ENCODE peak calls at places on chromosome 3, in ten cellular contexts. K is stomach, A is GM06990, R is PC-3, Y is fibroblast of mammary gland, W is neuronal stem cell, E is small intestine, F is GM12865, T is foreskin fibroblast, Z is GM23338. P is an unnamed sample.

GRCh38 chr3:46417841-46418611 is 11.0 kb downstream of the CCRL2 start:
- DNase-seq in K (no peak), Y (no peak), F (no peak), E (no peak), T (no peak), A (no peak), Z (peak), R (no peak), W (no peak), P (no peak)

GRCh38 chr3:141439589-141439988 is 47.2 kb upstream of the RASA2 start:
- DNase-seq in K (no peak), A (no peak), Z (no peak), R (no peak), F (no peak), Y (no peak), W (no peak), T (no peak), E (no peak), P (no peak)

GRCh38 chr3:32584660-32585059 is 14.0 kb upstream of the DYNC1LI1 start:
- DNase-seq in F (no peak), K (no peak), Y (no peak), W (no peak), E (no peak), T (no peak), R (no peak), A (no peak), Z (no peak), P (no peak)

GRCh38 chr3:52533623-52534280 is at the start of gene NT5DC2:
- DNase-seq in Z (peak), K (peak), E (peak), F (peak), Y (peak), T (peak), W (peak), R (peak), A (peak), P (peak)

GRCh38 chr3:14142567-14143270 is 17.9 kb downstream of the TMEM43 start:
- DNase-seq in F (no peak), T (no peak), A (no peak), Y (no peak), K (no peak), R (no peak), Z (no peak), W (no peak), E (no peak), P (peak)

GRCh38 chr3:9067352-9067975 is 104.2 kb upstream of the RAD18 start:
- DNase-seq in Z (peak), W (peak), Y (peak), R (peak), F (peak), A (no peak), T (peak), E (peak), K (peak), P (peak)

GRCh38 chr3:108441081-108441507 is 69.3 kb downstream of the MYH15 start:
- DNase-seq in E (no peak), Z (peak), F (no peak), W (peak), A (no peak), Y (peak), R (no peak), K (no peak), T (peak), P (no peak)

GRCh38 chr3:13404625-13405452 is 15.3 kb downstream of the NUP210 start:
- DNase-seq in K (no peak), E (no peak), A (no peak), Y (no peak), F (no peak), Z (no peak), T (no peak), W (no peak), R (no peak), P (no peak)

GRCh38 chr3:131738095-131738494 is 235.3 kb upstream of the MRPL3 start:
- DNase-seq in T (no peak), K (no peak), R (no peak), E (no peak), Z (no peak), Y (no peak), W (no peak), A (no peak), F (no peak), P (no peak)

GRCh38 chr3:176174060-176174459 is 1023.2 kb downstream of the TBL1XR1 start:
- DNase-seq in K (no peak), Y (no peak), F (no peak), T (no peak), W (no peak), E (no peak), Z (no peak), A (no peak), R (peak), P (no peak)

GRCh38 chr3:53733433-53733832 is 112.8 kb downstream of the CHDH start:
- DNase-seq in F (no peak), E (no peak), Y (no peak), T (no peak), Z (no peak), A (no peak), W (no peak), K (no peak), R (no peak), P (no peak)

GRCh38 chr3:53890726-53891499 is 746 bp downstream of the SELENOK start:
- DNase-seq in F (peak), E (peak), T (peak), Z (peak), K (peak), A (no peak), W (no peak), R (peak), Y (peak), P (peak)

GRCh38 chr3:125498630-125499029 is 21.4 kb downstream of the SNX4 start:
- DNase-seq in K (no peak), W (no peak), F (no peak), R (no peak), A (no peak), T (no peak), E (no peak), Z (no peak), Y (no peak), P (no peak)

GRCh38 chr3:182455011-182455410 is 338.3 kb upstream of the ATP11B start:
- DNase-seq in Y (no peak), F (no peak), R (no peak), A (no peak), T (no peak), W (no peak), K (no peak), Z (no peak), E (no peak), P (no peak)

GRCh38 chr3:174862101-174862500 is 3.0 kb downstream of the NAALADL2 start:
- DNase-seq in Z (peak), W (no peak), F (peak), Y (peak), A (no peak), E (peak), R (peak), T (no peak), K (peak), P (no peak)

GRCh38 chr3:88137836-88138235 is 11.9 kb upstream of the C3orf38 start:
- DNase-seq in E (no peak), K (no peak), W (no peak), F (no peak), R (no peak), Y (peak), T (peak), Z (no peak), A (no peak), P (no peak)

GRCh38 chr3:194089357-194090177 is 46.4 kb upstream of the HES1 start:
- DNase-seq in R (peak), W (peak), T (peak), F (no peak), Z (peak), A (peak), E (no peak), K (peak), Y (peak), P (no peak)

GRCh38 chr3:42025388-42026138 is 63.7 kb upstream of the ULK4 start:
- DNase-seq in F (peak), Y (peak), A (no peak), R (peak), T (peak), E (peak), W (peak), Z (peak), K (peak), P (no peak)

GRCh38 chr3:41126961-41127360 is 72.3 kb upstream of the CTNNB1 start:
- DNase-seq in Z (no peak), Y (no peak), W (no peak), A (no peak), R (no peak), E (no peak), T (no peak), F (no peak), K (no peak), P (no peak)

GRCh38 chr3:170622369-170623159 is 36.7 kb upstream of the SLC7A14 start:
- DNase-seq in K (no peak), A (no peak), Y (peak), W (no peak), T (peak), R (no peak), E (no peak), F (peak), Z (no peak), P (no peak)

GRCh38 chr3:42961633-42962032 is 17.5 kb upstream of the GASK1A start:
- DNase-seq in E (peak), A (no peak), Z (peak), R (peak), K (peak), W (peak), Y (peak), F (peak), T (peak), P (peak)

GRCh38 chr3:196994056-196994455 is 25.4 kb upstream of the PIGZ start:
- DNase-seq in K (no peak), R (no peak), T (no peak), F (no peak), W (no peak), A (no peak), Y (no peak), E (no peak), Z (no peak), P (no peak)

GRCh38 chr3:14137004-14137403 is 12.2 kb downstream of the TMEM43 start:
- DNase-seq in W (no peak), Z (no peak), T (peak), R (peak), E (peak), F (no peak), Y (no peak), A (no peak), K (peak), P (no peak)

GRCh38 chr3:151552589-151552988 is 91.7 kb upstream of the IGSF10 start:
- DNase-seq in E (no peak), T (no peak), Z (no peak), A (no peak), F (no peak), Y (no peak), R (no peak), K (no peak), W (no peak), P (no peak)

GRCh38 chr3:4797201-4797600 is 182.0 kb upstream of the BHLHE40 start:
- DNase-seq in T (no peak), R (no peak), F (no peak), Y (no peak), K (no peak), A (no peak), E (no peak), W (no peak), Z (no peak), P (no peak)

GRCh38 chr3:52083556-52084087 is 27.3 kb upstream of the DUSP7 start:
- DNase-seq in R (no peak), K (no peak), Z (no peak), T (no peak), E (no peak), Y (no peak), F (no peak), W (no peak), A (no peak), P (no peak)

GRCh38 chr3:108202080-108202479 is 20.1 kb downstream of the IFT57 start:
- DNase-seq in T (peak), E (no peak), R (no peak), K (no peak), F (peak), W (no peak), Z (no peak), Y (peak), A (no peak), P (no peak)

GRCh38 chr3:16137044-16137443 is 37.4 kb upstream of the GALNT15 start:
- DNase-seq in Z (no peak), K (no peak), W (no peak), Y (no peak), F (no peak), R (no peak), A (no peak), T (no peak), E (no peak), P (no peak)

GRCh38 chr3:146111337-146111736 is 49.6 kb downstream of the PLOD2 start:
- DNase-seq in A (no peak), W (no peak), Z (no peak), T (no peak), Y (no peak), K (no peak), E (no peak), F (no peak), R (no peak), P (no peak)

DNA sequence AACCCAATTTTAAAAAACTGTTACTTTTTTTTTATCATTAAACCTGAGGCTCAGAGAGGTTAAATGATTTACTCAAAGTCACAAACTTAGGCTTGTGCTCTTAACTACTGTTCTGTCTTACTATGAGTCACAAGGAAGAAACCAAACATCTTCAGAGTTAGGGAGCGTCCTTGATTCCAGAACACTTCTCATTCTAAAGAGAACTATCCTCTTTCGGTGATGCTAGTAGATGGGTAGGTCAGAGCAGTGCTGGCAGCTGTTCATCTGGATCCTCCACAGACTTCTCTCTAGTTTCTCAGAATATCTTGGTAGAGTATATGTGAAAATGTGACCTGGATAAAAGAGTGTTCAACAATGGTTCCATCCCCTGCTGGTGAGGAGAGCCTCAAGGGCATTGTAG is 3.3 kb downstream of the ARL6IP5 start:
- DNase-seq in E (peak), Z (no peak), K (no peak), W (no peak), T (peak), F (peak), Y (peak), A (no peak), R (peak), P (no peak)
- H3K4me3 ChIP-seq in E (no peak), Z (no peak), K (no peak), W (no peak), T (no peak), F (peak), Y (peak), A (peak), R (no peak), P (no peak)

GRCh38 chr3:113129168-113129567 is 82.2 kb upstream of the BOC start:
- DNase-seq in A (no peak), E (no peak), F (no peak), R (no peak), W (no peak), Z (no peak), Y (peak), T (no peak), K (no peak), P (no peak)
- H3K4me3 ChIP-seq in A (no peak), E (no peak), F (no peak), R (no peak), W (no peak), Z (no peak), Y (no peak), T (no peak), K (no peak), P (no peak)

GRCh38 chr3:111591555-111591954 is 3.6 kb downstream of the ZBED2 start:
- DNase-seq in E (no peak), W (no peak), Z (no peak), K (no peak), Y (no peak), T (no peak), A (no peak), R (peak), F (no peak), P (no peak)

GRCh38 chr3:111590096-111590491 is 5.1 kb downstream of the ZBED2 start:
- DNase-seq in E (no peak), F (no peak), A (no peak), W (no peak), Y (no peak), R (peak), T (no peak), Z (peak), K (no peak), P (no peak)

GRCh38 chr3:111593666-111594065 is 1.5 kb downstream of the ZBED2 start:
- DNase-seq in F (no peak), A (no peak), T (no peak), W (no peak), Z (no peak), R (no peak), K (no peak), E (no peak), Y (no peak), P (no peak)

GRCh38 chr3:111592941-111593340 is 2.2 kb downstream of the ZBED2 start:
- DNase-seq in Z (no peak), R (no peak), Y (no peak), T (peak), K (no peak), W (no peak), E (no peak), F (no peak), A (no peak), P (no peak)

DNA sequence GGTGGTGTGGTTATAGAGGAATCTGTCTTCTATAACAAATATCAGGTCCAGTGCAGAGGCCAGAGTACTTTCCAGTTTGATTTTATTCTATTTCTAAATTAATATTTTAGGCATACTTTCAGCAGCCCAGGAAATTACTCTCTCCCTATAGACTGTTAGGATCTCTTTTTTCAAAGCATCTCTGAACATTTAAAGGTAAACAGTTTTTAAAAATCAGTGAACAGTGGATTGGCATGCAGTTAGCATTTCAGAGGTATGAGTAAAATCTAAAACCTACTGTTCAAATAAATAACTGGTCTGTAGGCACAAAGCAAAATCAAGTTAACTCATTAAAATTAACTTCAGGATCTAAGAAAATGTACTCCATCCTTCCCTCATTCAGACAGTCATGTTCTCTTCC is 3.0 kb downstream of the ZBED2 start:
- DNase-seq in Z (no peak), Y (no peak), W (no peak), T (peak), R (peak), E (no peak), A (no peak), F (no peak), K (no peak), P (no peak)
- H3K4me3 ChIP-seq in Z (no peak), Y (no peak), W (no peak), T (no peak), R (no peak), E (no peak), A (no peak), F (no peak), K (no peak), P (no peak)

DNA sequence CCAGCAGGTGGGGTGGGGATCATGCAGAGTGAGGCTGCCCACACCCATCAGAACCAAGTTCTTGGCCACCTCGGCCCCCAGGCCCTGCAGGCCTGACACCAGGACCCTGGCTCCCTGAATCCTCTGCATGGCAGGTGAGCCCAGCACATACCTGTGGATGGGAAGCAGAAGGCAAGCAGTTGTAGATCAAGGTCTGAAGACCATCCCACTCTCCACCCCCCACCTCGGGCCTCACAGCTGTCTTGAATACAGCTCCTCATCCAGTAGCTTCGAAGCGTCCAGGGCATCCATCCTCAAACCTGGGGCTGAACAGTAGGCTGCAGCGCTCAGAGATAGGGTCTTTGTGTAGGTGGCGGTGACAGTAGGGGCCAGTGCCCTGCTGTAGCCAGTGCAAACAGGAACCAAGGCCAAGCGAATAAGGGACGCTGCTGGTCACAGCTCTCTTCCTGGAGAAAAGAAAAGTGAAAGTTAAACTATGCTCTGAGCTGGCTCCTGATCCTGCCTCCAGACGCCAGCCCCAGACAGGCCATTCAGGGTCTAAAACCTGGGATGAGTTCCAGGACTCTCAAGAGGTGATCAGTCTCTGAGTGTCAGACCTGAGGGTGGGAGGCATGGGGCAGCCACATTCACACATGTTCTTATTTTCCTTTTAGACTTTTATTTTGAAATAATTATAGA is at the start of gene UBA7:
- DNase-seq in R (peak), Y (peak), A (peak), E (peak), W (no peak), Z (no peak), F (peak), T (peak), K (peak), P (no peak)
- H3K4me3 ChIP-seq in R (no peak), Y (peak), A (peak), E (peak), W (no peak), Z (no peak), F (peak), T (peak), K (peak), P (peak)

DNA sequence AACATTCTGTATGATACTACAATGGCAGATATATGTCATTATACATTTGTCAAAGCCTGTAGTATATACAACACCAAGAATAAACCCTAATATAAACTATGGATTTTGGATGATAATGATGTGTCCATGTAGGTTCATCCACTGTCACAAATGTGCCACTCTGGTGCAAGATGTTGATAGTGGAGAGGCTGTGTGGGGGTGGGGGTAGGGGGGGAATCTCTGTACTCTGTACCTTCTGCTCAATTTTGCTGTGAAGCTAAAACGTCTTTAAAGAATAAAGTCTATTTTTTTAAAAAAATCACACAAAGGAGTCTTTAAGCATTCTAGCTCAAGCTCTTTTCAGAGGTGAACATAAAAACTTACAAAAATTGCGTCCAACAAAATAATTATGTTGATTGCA is 88.2 kb upstream of the ABI3BP start:
- DNase-seq in R (no peak), Y (no peak), A (no peak), Z (no peak), W (no peak), F (no peak), E (no peak), K (no peak), T (no peak), P (no peak)
- H3K4me3 ChIP-seq in R (no peak), Y (no peak), A (no peak), Z (no peak), W (no peak), F (no peak), E (no peak), K (no peak), T (no peak), P (no peak)

GRCh38 chr3:150073513-150073912 is 102.8 kb upstream of the PFN2 start:
- DNase-seq in E (no peak), Y (no peak), F (no peak), R (peak), T (no peak), K (no peak), W (no peak), Z (no peak), A (no peak), P (no peak)

GRCh38 chr3:150076443-150076842 is 105.7 kb upstream of the PFN2 start:
- DNase-seq in K (no peak), T (no peak), E (no peak), A (no peak), Y (no peak), Z (no peak), W (no peak), R (no peak), F (no peak), P (no peak)

GRCh38 chr3:150074277-150074676 is 103.6 kb upstream of the PFN2 start:
- DNase-seq in A (no peak), W (no peak), F (peak), Y (no peak), Z (no peak), R (no peak), T (no peak), K (no peak), E (no peak), P (no peak)

GRCh38 chr3:150075417-150075865 is 104.7 kb upstream of the PFN2 start:
- DNase-seq in Z (no peak), T (no peak), A (no peak), R (no peak), Y (no peak), E (no peak), F (no peak), K (no peak), W (no peak), P (no peak)

GRCh38 chr3:150074697-150075416 is 104.2 kb upstream of the PFN2 start:
- DNase-seq in F (peak), T (no peak), R (no peak), W (no peak), Z (no peak), A (no peak), Y (no peak), K (no peak), E (no peak), P (no peak)
- H3K4me3 ChIP-seq in F (peak), T (peak), R (no peak), W (no peak), Z (no peak), A (peak), Y (no peak), K (no peak), E (no peak), P (no peak)